ENCODE peak calls at places on chromosomes 6 and 20, in five cellular contexts. Q, T, C, W and M are unnamed samples.

GRCh38 chr6:107033136-107033535 is 5.1 kb downstream of the MTRES1 start:
- DNase-seq in Q (no peak), T (no peak), C (no peak), W (no peak), M (no peak)

GRCh38 chr20:38805502-38805957 is at the start of gene PPP1R16B:
- DNase-seq in Q (no peak), T (no peak), C (peak), W (no peak), M (no peak)

GRCh38 chr6:158164564-158164963 is 3.5 kb downstream of the SERAC1 start:
- DNase-seq in Q (no peak), T (no peak), C (no peak), W (no peak), M (no peak)

GRCh38 chr20:62821726-62822210 is 4.9 kb downstream of the COL9A3 start:
- DNase-seq in Q (no peak), T (no peak), C (no peak), W (no peak), M (no peak)

GRCh38 chr6:167985911-167986595 is 11.4 kb upstream of the KIF25 start:
- DNase-seq in Q (no peak), T (no peak), C (no peak), W (no peak), M (no peak)

GRCh38 chr6:24078200-24078599 is 47.8 kb upstream of the NRSN1 start:
- DNase-seq in Q (no peak), T (no peak), C (no peak), W (no peak), M (no peak)

GRCh38 chr20:45337367-45338120 is 10.7 kb downstream of the SDC4 start:
- DNase-seq in Q (peak), T (no peak), C (peak), W (no peak), M (no peak)

GRCh38 chr6:166626177-166627038 is 643 bp downstream of the RPS6KA2 start:
- DNase-seq in Q (no peak), T (no peak), C (no peak), W (no peak), M (no peak)

GRCh38 chr20:12466915-12467314 is 541.9 kb upstream of the SPTLC3 start:
- DNase-seq in Q (no peak), T (no peak), C (no peak), W (no peak), M (no peak)

GRCh38 chr6:56851104-56851503 is 103.8 kb upstream of the BEND6 start:
- DNase-seq in Q (no peak), T (no peak), C (no peak), W (no peak), M (no peak)

GRCh38 chr6:104689551-104690205 is 170.0 kb downstream of the HACE1 start:
- DNase-seq in Q (no peak), T (peak), C (no peak), W (no peak), M (no peak)

GRCh38 chr6:71197770-71198169 is 90.8 kb upstream of the OGFRL1 start:
- DNase-seq in Q (no peak), T (no peak), C (no peak), W (no peak), M (no peak)

GRCh38 chr6:95186710-95187109 is 390.6 kb upstream of the MANEA start:
- DNase-seq in Q (no peak), T (no peak), C (no peak), W (no peak), M (no peak)

GRCh38 chr20:52105045-52105572 is 86.5 kb downstream of the ZFP64 start:
- DNase-seq in Q (no peak), T (no peak), C (no peak), W (no peak), M (no peak)

GRCh38 chr6:89079611-89080213 is 839 bp upstream of the PNRC1 start:
- DNase-seq in Q (no peak), T (no peak), C (no peak), W (no peak), M (no peak)

GRCh38 chr6:105226598-105227291 is 46.9 kb upstream of the POPDC3 start:
- DNase-seq in Q (no peak), T (no peak), C (no peak), W (no peak), M (no peak)

GRCh38 chr20:21523398-21523868 is 9.6 kb upstream of the NKX2-2 start:
- DNase-seq in Q (no peak), T (no peak), C (no peak), W (no peak), M (no peak)

GRCh38 chr20:57197352-57198198 is 68.9 kb downstream of the BMP7 start:
- DNase-seq in Q (no peak), T (no peak), C (no peak), W (no peak), M (no peak)

GRCh38 chr6:121865811-121866210 is 430.4 kb downstream of the GJA1 start:
- DNase-seq in Q (no peak), T (no peak), C (no peak), W (no peak), M (no peak)

GRCh38 chr20:44020406-44021148 is 105.9 kb downstream of the TOX2 start:
- DNase-seq in Q (no peak), T (no peak), C (no peak), W (peak), M (no peak)

GRCh38 chr20:50548396-50548795 is 38.2 kb downstream of the PTPN1 start:
- DNase-seq in Q (no peak), T (no peak), C (no peak), W (no peak), M (no peak)

GRCh38 chr6:44353336-44353735 is 10.9 kb downstream of the SPATS1 start:
- DNase-seq in Q (no peak), T (no peak), C (no peak), W (no peak), M (no peak)

GRCh38 chr6:71879016-71879415 is 7.3 kb upstream of the RIMS1 start:
- DNase-seq in Q (no peak), T (no peak), C (no peak), W (no peak), M (no peak)

GRCh38 chr6:166955121-166955864 is 1.1 kb downstream of the RNASET2 start:
- DNase-seq in Q (no peak), T (no peak), C (peak), W (no peak), M (no peak)

GRCh38 chr6:145360865-145361264 is 374.5 kb downstream of the EPM2A start:
- DNase-seq in Q (no peak), T (no peak), C (no peak), W (no peak), M (no peak)

GRCh38 chr6:12873706-12874105 is 157.1 kb downstream of the PHACTR1 start:
- DNase-seq in Q (no peak), T (no peak), C (no peak), W (no peak), M (no peak)

GRCh38 chr6:27502508-27503435 is 29.9 kb upstream of the ZNF184 start:
- DNase-seq in Q (peak), T (peak), C (peak), W (no peak), M (peak)

GRCh38 chr6:33897193-33897479 is 93.3 kb upstream of the MLN start:
- DNase-seq in Q (no peak), T (no peak), C (no peak), W (no peak), M (no peak)
- TF ChIP-seq ZNF274 in Q (no peak), T (no peak), C (no peak), W (no peak), M (no peak)

GRCh38 chr6:43317968-43318367 is 9.3 kb upstream of the CRIP3 start:
- DNase-seq in Q (no peak), T (no peak), C (no peak), W (no peak), M (no peak)
- H3K4me2 ChIP-seq in Q (no peak), T (no peak), C (no peak), W (no peak), M (no peak)

GRCh38 chr20:18628330-18628941 is 40.6 kb downstream of the DTD1 start:
- DNase-seq in Q (peak), T (no peak), C (no peak), W (peak), M (no peak)
- TF ChIP-seq ZNF274 in Q (no peak), T (no peak), C (no peak), W (no peak), M (no peak)

DNA sequence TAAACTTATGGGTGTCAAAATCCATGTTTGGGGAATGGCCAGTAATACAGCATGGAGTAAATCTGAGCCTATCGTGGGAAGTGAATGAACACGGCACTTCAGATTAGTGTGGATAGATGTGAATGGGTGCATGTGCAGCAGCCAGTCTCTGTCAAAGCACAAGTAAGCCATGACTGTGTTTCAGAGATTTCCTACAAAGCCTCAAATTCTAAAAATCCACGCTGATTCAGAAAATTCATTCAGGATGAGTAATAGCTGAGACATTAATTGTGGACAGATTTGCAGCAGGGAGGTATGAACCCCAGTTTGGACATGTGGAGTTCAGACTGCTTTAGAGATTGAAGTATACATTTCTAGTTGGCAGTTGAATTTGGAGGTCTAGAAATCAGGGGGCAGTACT is 115.1 kb downstream of the QKI start:
- DNase-seq in Q (no peak), T (no peak), C (no peak), W (no peak), M (no peak)
- H3K4me2 ChIP-seq in Q (no peak), T (peak), C (no peak), W (no peak), M (no peak)

GRCh38 chr6:152054441-152054840 is 247.0 kb downstream of the ESR1 start:
- DNase-seq in Q (peak), T (peak), C (no peak), W (no peak), M (no peak)
- TF ChIP-seq ZNF274 in Q (no peak), T (no peak), C (no peak), W (no peak), M (no peak)

DNA sequence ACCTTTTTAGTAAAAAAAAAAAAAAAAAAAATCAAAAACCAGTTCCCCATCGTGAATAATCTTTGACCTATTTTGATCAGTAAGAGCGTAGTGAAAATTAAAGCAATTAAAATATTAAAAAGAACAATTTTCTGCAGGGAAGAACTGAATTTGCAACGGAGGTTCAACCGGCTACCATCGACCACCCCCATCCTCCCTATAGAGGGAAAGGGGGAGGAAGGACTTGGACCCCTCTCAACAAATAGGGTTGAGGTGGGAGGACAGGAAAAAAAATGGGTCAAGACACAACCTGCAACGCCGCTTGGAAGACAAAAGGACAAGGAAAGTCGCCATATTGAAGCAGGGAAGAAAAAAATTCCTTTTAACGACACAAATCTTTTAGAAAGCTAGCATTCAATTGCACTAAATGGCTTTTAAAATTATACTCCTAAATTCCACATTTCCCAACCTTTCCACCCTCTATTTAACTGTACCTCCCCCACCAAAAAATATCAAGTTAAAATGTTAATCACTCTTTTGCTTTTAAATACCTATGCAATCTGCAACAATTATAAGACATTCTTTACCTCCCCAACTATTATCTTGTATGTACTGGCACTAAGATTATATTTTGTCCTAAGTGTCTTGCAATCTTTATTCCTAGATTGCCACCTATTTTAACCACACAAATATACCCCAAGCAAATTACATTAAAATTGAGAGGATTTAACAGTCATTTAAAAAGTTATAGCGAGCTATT is 1.7 kb downstream of the PPP1R10 start:
- DNase-seq in Q (peak), T (peak), C (no peak), W (peak), M (no peak)
- H3K4me2 ChIP-seq in Q (peak), T (peak), C (peak), W (peak), M (peak)

DNA sequence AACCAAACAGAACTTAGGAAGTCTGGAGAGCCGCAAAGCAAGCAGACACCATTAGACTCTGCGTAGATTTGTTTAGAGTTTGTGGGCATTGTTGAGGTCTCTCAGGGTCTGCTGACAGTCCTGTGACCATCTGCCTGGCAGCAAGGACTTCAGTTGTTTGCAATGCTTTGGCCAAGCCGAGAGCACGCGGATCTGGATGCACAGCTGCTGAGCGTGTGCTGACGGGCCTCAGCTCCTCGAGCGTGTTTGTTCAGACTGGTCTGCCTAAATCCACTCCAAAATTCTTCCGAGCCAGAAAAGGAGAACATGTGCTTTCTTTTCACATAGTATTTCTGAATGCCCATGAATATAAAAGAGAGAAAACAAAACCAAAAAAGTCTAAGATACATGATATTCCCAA is 159.0 kb downstream of the ZNF217 start:
- DNase-seq in Q (no peak), T (no peak), C (no peak), W (no peak), M (no peak)
- TF ChIP-seq ZNF274 in Q (no peak), T (no peak), C (no peak), W (no peak), M (no peak)

DNA sequence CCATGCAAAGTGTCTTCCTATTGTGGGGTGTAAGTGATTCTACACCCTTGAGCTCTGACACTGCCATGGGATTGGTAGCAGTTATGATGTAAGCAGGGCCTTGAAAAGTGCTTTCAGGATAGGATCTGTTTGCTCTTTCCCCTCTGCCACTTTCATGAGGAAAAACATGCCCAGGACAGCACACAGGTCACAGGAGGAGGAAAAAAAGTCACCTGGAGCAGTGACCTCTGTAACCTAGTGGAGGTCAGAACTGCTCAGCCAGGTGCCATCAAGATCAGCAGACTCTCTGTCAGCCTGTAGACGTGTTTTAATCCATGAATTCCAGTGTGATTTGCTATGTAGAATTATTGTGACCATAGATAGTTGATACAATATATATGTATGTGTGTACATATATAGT is 92.7 kb upstream of the BMP2 start:
- DNase-seq in Q (no peak), T (no peak), C (no peak), W (no peak), M (no peak)
- H3K4me2 ChIP-seq in Q (no peak), T (no peak), C (no peak), W (no peak), M (no peak)

DNA sequence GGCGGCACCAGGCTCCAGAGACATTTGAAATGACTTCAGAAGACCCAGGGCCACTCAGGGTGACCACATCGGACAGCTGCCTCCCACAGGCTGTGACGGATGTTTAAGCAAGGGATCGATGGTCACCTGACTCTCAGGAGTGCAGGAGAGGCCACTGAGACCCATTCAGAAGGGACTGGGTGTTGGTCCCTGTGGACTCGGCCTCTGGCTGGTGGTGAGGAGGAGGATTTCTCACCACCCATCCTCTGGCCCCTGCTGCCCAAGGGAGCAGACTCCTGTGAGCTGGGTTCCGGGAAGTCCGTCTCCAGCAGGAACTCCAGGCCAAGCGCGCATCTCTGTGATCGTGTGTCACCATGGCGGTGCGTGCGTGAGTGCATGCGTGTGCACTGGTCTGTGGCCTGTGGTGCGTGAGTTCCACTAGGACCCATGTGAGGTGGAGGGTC is 25.5 kb downstream of the NPEPL1 start:
- DNase-seq in Q (no peak), T (no peak), C (no peak), W (no peak), M (no peak)
- TF ChIP-seq ZNF274 in Q (no peak), T (no peak), C (no peak), W (no peak), M (no peak)